ENCODE peak calls at places on chromosomes 7 and 10, in eight cellular contexts. D is A549, A is lower leg skin, Q is adrenal gland, B is suprapubic skin, J is gastrocnemius medialis, C is uterus, Y is breast epithelium. K is an unnamed sample.

GRCh38 chr10:71489077-71489476 is 92.4 kb downstream of the CDH23 start:
- DNase-seq in B (no peak), Y (no peak), D (no peak), C (no peak), Q (no peak), J (no peak), A (no peak), K (no peak)

GRCh38 chr10:69009360-69009759 is 20.8 kb downstream of the KIFBP start:
- DNase-seq in C (no peak), Y (no peak), D (no peak), A (no peak), Q (no peak), J (no peak), B (no peak), K (no peak)

GRCh38 chr7:138378741-138379559 is 81.1 kb upstream of the TRIM24 start:
- DNase-seq in C (no peak), J (no peak), Q (no peak), Y (no peak), B (no peak), D (no peak), A (no peak), K (no peak)

GRCh38 chr10:124149681-124150080 is 56.3 kb upstream of the CHST15 start:
- DNase-seq in A (no peak), J (no peak), D (no peak), Y (no peak), C (no peak), Q (no peak), B (no peak), K (no peak)

GRCh38 chr10:129956902-129957673 is 7.0 kb downstream of the EBF3 start:
- DNase-seq in D (no peak), J (no peak), C (no peak), Q (no peak), Y (no peak), A (no peak), B (no peak), K (no peak)

GRCh38 chr10:1561731-1562337 is 175.5 kb downstream of the ADARB2 start:
- DNase-seq in A (no peak), C (no peak), B (no peak), J (no peak), Q (no peak), D (no peak), Y (no peak), K (no peak)

GRCh38 chr10:123458933-123459332 is 207.2 kb upstream of the GPR26 start:
- DNase-seq in A (no peak), J (no peak), C (no peak), Y (no peak), B (no peak), Q (no peak), D (no peak), K (no peak)

GRCh38 chr10:74750848-74751274 is 75.5 kb upstream of the KAT6B start:
- DNase-seq in J (no peak), D (no peak), Q (no peak), Y (no peak), A (peak), C (no peak), B (no peak), K (no peak)

GRCh38 chr7:128889121-128889520 is 21.4 kb downstream of the KCP start:
- DNase-seq in J (no peak), Q (no peak), C (no peak), D (no peak), B (peak), A (no peak), Y (no peak), K (no peak)

GRCh38 chr7:129553861-129554530 is 51.7 kb downstream of the SMKR1 start:
- DNase-seq in C (no peak), A (no peak), Y (no peak), Q (peak), B (no peak), J (no peak), D (no peak), K (no peak)

GRCh38 chr10:70348228-70348850 is 34.1 kb downstream of the LRRC20 start:
- DNase-seq in A (no peak), B (no peak), J (no peak), Q (peak), C (peak), D (peak), Y (no peak), K (peak)

GRCh38 chr10:43012578-43012977 is 64.3 kb upstream of the RET start:
- DNase-seq in B (no peak), Y (no peak), J (no peak), D (no peak), C (no peak), Q (no peak), A (no peak), K (no peak)

GRCh38 chr10:122368502-122369254 is 5.8 kb upstream of the PLEKHA1 start:
- DNase-seq in Q (no peak), C (no peak), B (no peak), A (no peak), J (no peak), Y (no peak), D (no peak), K (no peak)

GRCh38 chr10:112456533-112456932 is 9.5 kb downstream of the VTI1A start:
- DNase-seq in D (no peak), Y (no peak), B (no peak), Q (no peak), J (no peak), A (no peak), C (no peak), K (no peak)

GRCh38 chr10:7000063-7000462 is 410.8 kb downstream of the SFMBT2 start:
- DNase-seq in Y (no peak), A (no peak), C (no peak), Q (no peak), J (no peak), B (no peak), D (no peak), K (no peak)

GRCh38 chr10:13528138-13528874 is 508 bp downstream of the BEND7 start:
- DNase-seq in C (peak), Q (peak), Y (no peak), J (no peak), A (no peak), D (peak), B (no peak), K (peak)

GRCh38 chr10:92712016-92712889 is 22.5 kb downstream of the HHEX start:
- DNase-seq in J (no peak), A (no peak), D (no peak), C (no peak), Y (no peak), Q (no peak), B (no peak), K (no peak)

GRCh38 chr7:92621641-92622429 is 31.6 kb upstream of the FAM133B start:
- DNase-seq in B (no peak), Q (no peak), D (no peak), C (no peak), A (no peak), Y (no peak), J (no peak), K (no peak)

GRCh38 chr7:43904533-43905208 is 1.7 kb downstream of the URGCP start:
- DNase-seq in Q (no peak), D (no peak), C (no peak), A (no peak), Y (no peak), J (no peak), B (no peak), K (no peak)

GRCh38 chr7:43905954-43906326 is 456 bp downstream of the URGCP start:
- DNase-seq in C (peak), B (peak), D (peak), A (peak), Y (no peak), J (no peak), Q (peak), K (peak)

GRCh38 chr7:43906327-43907010 is at the start of gene URGCP:
- DNase-seq in A (peak), B (peak), D (peak), Q (peak), C (peak), J (no peak), Y (peak), K (peak)

GRCh38 chr7:43902542-43903054 is 3.8 kb downstream of the URGCP start:
- DNase-seq in D (no peak), Y (no peak), A (no peak), B (no peak), Q (no peak), J (no peak), C (no peak), K (no peak)

GRCh38 chr7:43905209-43905946 is 1.0 kb downstream of the URGCP start:
- DNase-seq in B (peak), Q (peak), Y (no peak), A (peak), D (peak), J (peak), C (no peak), K (no peak)
- H3K4me3 ChIP-seq in B (peak), Q (no peak), Y (peak), A (peak), D (peak), J (peak), C (peak), K (peak)

DNA sequence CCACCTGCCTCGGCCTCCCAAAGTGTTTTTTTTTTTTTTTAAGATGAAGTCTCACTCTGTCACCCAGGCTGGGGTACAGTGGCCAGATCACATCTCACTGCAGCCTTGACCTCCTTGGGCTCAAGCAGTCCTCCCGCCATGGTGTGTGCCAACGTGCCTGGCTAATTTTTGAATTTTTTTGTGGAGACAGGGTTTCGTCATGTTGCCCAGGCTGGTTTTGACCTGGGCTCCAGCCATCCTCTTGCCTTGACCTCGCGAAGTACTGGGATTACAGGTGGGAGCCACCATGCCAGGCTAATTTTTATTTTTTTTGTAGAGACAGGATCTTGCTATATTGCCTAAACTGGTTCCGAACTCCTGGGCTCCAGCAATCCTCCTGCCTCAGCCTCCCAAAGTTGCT is 9.0 kb upstream of the MLXIPL start:
- DNase-seq in B (no peak), J (no peak), A (no peak), Y (no peak), D (no peak), Q (peak), C (no peak), K (no peak)
- TF ChIP-seq POLR2A in B (no peak), J (no peak), A (no peak), Y (no peak), D (no peak), Q (no peak), C (no peak), K (no peak)

GRCh38 chr10:101283762-101284161 is 54.5 kb upstream of the LBX1 start:
- DNase-seq in Y (no peak), B (no peak), Q (no peak), A (no peak), J (no peak), C (no peak), D (no peak), K (no peak)
- H3K4me3 ChIP-seq in Y (peak), B (peak), Q (no peak), A (no peak), J (no peak), C (no peak), D (no peak), K (peak)

DNA sequence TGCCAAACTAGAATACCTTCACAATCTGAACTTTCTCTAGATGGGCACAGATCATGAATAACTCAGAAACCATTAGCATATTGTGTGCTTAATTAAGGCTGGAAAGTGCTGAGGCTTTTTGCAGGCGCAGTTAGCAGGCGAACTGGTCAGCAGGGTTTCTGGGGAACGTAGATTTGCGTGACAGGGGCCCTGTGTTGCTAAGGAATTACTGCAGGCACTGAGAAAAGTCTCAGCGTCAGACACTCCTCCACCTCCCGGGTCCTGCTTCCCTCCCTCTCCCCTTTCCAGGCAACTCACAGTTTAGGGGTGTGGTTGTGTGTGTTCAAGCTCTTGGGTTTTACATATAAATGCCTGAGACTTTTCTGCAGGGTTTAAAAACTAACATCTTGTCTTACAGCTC is 2.2 kb downstream of the MAP3K8 start:
- DNase-seq in C (peak), D (no peak), A (no peak), B (no peak), J (no peak), Q (peak), Y (no peak), K (no peak)
- TF ChIP-seq POLR2A in C (no peak), D (no peak), A (no peak), B (no peak), J (no peak), Q (no peak), Y (no peak), K (no peak)

GRCh38 chr7:105808703-105809590 is 67.5 kb downstream of the ATXN7L1 start:
- DNase-seq in Q (peak), B (no peak), D (no peak), Y (no peak), C (no peak), J (no peak), A (no peak), K (no peak)
- H3K4me3 ChIP-seq in Q (no peak), B (no peak), D (no peak), Y (no peak), C (no peak), J (no peak), A (no peak), K (no peak)

GRCh38 chr7:70116244-70116643 is 518.0 kb downstream of the AUTS2 start:
- DNase-seq in A (no peak), B (no peak), Y (no peak), C (no peak), Q (no peak), D (no peak), J (no peak), K (no peak)
- TF ChIP-seq POLR2A in A (no peak), B (no peak), Y (no peak), C (no peak), Q (no peak), D (no peak), J (no peak), K (no peak)